ENCODE peak calls at places on chromosome 5, in four cellular contexts. S is NT2/D1, U is HepG2, K is GM23248. C is an unnamed sample.

GRCh38 chr5:109688647-109688998 is 1.1 kb upstream of the MAN2A1 start:
- DNase-seq in S (no peak), U (peak; percentile 74), K (peak; percentile 65), C (peak; percentile 51)

GRCh38 chr5:141646026-141646425 is 5.2 kb downstream of the FCHSD1 start:
- DNase-seq in S (no peak), U (no peak), K (no peak), C (no peak)

GRCh38 chr5:141641634-141642278 is 5.0 kb downstream of the RELL2 start:
- DNase-seq in S (no peak), U (no peak), K (peak; percentile 80), C (no peak)

GRCh38 chr5:130136300-130136699 is 232.0 kb downstream of the CHSY3 start:
- DNase-seq in S (no peak), U (no peak), K (no peak), C (no peak)

GRCh38 chr5:73748510-73749410 is 122.8 kb downstream of the ARHGEF28 start:
- DNase-seq in S (no peak), U (no peak), K (no peak), C (no peak)

GRCh38 chr5:180639743-180640300 is 9.6 kb downstream of the FLT4 start:
- DNase-seq in S (no peak), U (no peak), K (no peak), C (no peak)

GRCh38 chr5:151255621-151256286 is 2.8 kb downstream of the GM2A start:
- DNase-seq in S (no peak), U (no peak), K (no peak), C (no peak)

GRCh38 chr5:73821003-73821402 is 195.0 kb downstream of the ARHGEF28 start:
- DNase-seq in S (no peak), U (no peak), K (no peak), C (no peak)

GRCh38 chr5:137037848-137038247 is 461.3 kb downstream of the SPOCK1 start:
- DNase-seq in S (no peak), U (no peak), K (no peak), C (no peak)

GRCh38 chr5:15789661-15790060 is 289.7 kb downstream of the FBXL7 start:
- DNase-seq in S (no peak), U (no peak), K (peak; percentile 23), C (no peak)

GRCh38 chr5:93404246-93404645 is 176.8 kb downstream of the NR2F1-AS1 start:
- DNase-seq in S (no peak), U (no peak), K (no peak), C (no peak)

GRCh38 chr5:96812851-96813250 is 5.1 kb upstream of the ERAP1 start:
- DNase-seq in S (no peak), U (no peak), K (no peak), C (no peak)

GRCh38 chr5:88883059-88883565 is at the start of gene MEF2C:
- DNase-seq in S (no peak), U (no peak), K (peak; percentile 87), C (peak; percentile 75)

GRCh38 chr5:177458912-177459350 is 12.3 kb downstream of the PRR7 start:
- DNase-seq in S (no peak), U (no peak), K (peak; percentile 70), C (peak; percentile 49)

GRCh38 chr5:65076251-65076869 is 307.6 kb downstream of the CWC27 start:
- DNase-seq in S (no peak), U (peak; percentile 45), K (peak; percentile 70), C (peak; percentile 48)

GRCh38 chr5:155068616-155069100 is 55.1 kb downstream of the KIF4B start:
- DNase-seq in S (no peak), U (no peak), K (no peak), C (no peak)

GRCh38 chr5:586751-587285 is 25.3 kb upstream of the CEP72 start:
- DNase-seq in S (no peak), U (no peak), K (peak; percentile 11), C (no peak)

GRCh38 chr5:124087752-124088151 is 575.8 kb downstream of the CSNK1G3 start:
- DNase-seq in S (no peak), U (no peak), K (no peak), C (peak; percentile 51)

GRCh38 chr5:53501054-53501453 is 20.6 kb downstream of the FST start:
- DNase-seq in S (no peak), U (no peak), K (no peak), C (peak; percentile 23)

GRCh38 chr5:179422213-179422839 is 77.1 kb upstream of the ADAMTS2 start:
- DNase-seq in S (no peak), U (no peak), K (no peak), C (no peak)

GRCh38 chr5:127338501-127338900 is 47.9 kb downstream of the MEGF10 start:
- DNase-seq in S (no peak), U (no peak), K (no peak), C (no peak)

GRCh38 chr5:152689275-152689711 is 284.2 kb upstream of the NMUR2 start:
- DNase-seq in S (no peak), U (no peak), K (no peak), C (peak; percentile 6)

GRCh38 chr5:1874820-1875219 is 7.9 kb downstream of the IRX4 start:
- DNase-seq in S (no peak), U (no peak), K (no peak), C (peak; percentile 61)

GRCh38 chr5:147046894-147047293 is 168.3 kb upstream of the PPP2R2B start:
- DNase-seq in S (no peak), U (no peak), K (no peak), C (no peak)

GRCh38 chr5:146048994-146049703 is 56.2 kb downstream of the PLAC8L1 start:
- DNase-seq in S (peak; percentile 63), U (peak; percentile 66), K (peak; percentile 79), C (peak; percentile 76)

GRCh38 chr5:123086376-123087055 is 2.5 kb upstream of the PRDM6 start:
- DNase-seq in S (no peak), U (no peak), K (no peak), C (peak; percentile 47)

GRCh38 chr5:79947486-79948023 is 43.5 kb downstream of the MTX3 start:
- DNase-seq in S (no peak), U (no peak), K (no peak), C (no peak)

GRCh38 chr5:108590799-108591198 is 156.9 kb upstream of the FER start:
- DNase-seq in S (no peak), U (no peak), K (no peak), C (no peak)

GRCh38 chr5:14581891-14582796 is 552 bp downstream of the OTULINL start:
- DNase-seq in S (peak; percentile 23), U (no peak), K (peak; percentile 58), C (peak; percentile 82)

GRCh38 chr5:109654455-109654854 is 35.3 kb upstream of the MAN2A1 start:
- DNase-seq in S (no peak), U (no peak), K (peak; percentile 69), C (no peak)

GRCh38 chr5:67173959-67174358 is 22.6 kb downstream of the CD180 start:
- DNase-seq in S (no peak), U (no peak), K (peak; percentile 15), C (no peak)

GRCh38 chr5:72505539-72505938 is 1.7 kb downstream of the ZNF366 start:
- DNase-seq in S (no peak), U (no peak), K (no peak), C (no peak)

GRCh38 chr5:100840769-100841168 is 62.3 kb downstream of the ST8SIA4 start:
- DNase-seq in S (no peak), U (no peak), K (no peak), C (no peak)
- H3K4me3 ChIP-seq in S (no peak overlapping the region), U (no peak overlapping the region), K (no peak overlapping the region), C (no peak overlapping the region)

DNA sequence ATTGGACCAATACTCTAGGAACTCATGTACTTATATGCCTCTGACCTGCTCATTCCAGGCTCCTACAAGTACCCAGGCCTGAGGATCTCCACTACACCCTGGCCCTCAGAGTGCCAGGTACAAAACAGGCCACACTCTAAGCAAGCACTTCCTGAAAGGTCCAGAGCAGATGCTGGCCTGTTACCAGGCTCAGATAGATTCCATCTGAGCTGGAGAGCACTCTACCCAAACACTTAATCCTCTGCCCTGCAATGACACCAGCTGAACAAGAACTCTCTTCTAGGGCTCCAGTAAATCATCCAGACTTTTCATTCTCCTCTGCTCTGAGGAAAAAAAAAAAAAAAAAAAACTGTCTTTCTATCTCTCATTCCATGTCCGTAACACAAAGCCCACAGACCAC is 2.9 kb downstream of the P4HA2 start:
- DNase-seq in S (no peak), U (no peak), K (peak; percentile 69), C (no peak)
- H3K9ac ChIP-seq in S (peak overlapping the region; percentile 32), U (no peak overlapping the region), K (peak overlapping the region; percentile 94), C (no peak overlapping the region)

GRCh38 chr5:7856855-7857254 is 5.9 kb upstream of the CFAP90 start:
- DNase-seq in S (peak; percentile 40), U (peak; percentile 38), K (peak; percentile 49), C (peak; percentile 68)

GRCh38 chr5:7857361-7857760 is 6.4 kb upstream of the CFAP90 start:
- DNase-seq in S (no peak), U (no peak), K (no peak), C (no peak)

GRCh38 chr5:7855611-7856010 is 4.7 kb upstream of the CFAP90 start:
- DNase-seq in S (no peak), U (no peak), K (no peak), C (no peak)

GRCh38 chr5:7852988-7853387 is 2.1 kb upstream of the CFAP90 start:
- DNase-seq in S (no peak), U (no peak), K (no peak), C (no peak)

DNA sequence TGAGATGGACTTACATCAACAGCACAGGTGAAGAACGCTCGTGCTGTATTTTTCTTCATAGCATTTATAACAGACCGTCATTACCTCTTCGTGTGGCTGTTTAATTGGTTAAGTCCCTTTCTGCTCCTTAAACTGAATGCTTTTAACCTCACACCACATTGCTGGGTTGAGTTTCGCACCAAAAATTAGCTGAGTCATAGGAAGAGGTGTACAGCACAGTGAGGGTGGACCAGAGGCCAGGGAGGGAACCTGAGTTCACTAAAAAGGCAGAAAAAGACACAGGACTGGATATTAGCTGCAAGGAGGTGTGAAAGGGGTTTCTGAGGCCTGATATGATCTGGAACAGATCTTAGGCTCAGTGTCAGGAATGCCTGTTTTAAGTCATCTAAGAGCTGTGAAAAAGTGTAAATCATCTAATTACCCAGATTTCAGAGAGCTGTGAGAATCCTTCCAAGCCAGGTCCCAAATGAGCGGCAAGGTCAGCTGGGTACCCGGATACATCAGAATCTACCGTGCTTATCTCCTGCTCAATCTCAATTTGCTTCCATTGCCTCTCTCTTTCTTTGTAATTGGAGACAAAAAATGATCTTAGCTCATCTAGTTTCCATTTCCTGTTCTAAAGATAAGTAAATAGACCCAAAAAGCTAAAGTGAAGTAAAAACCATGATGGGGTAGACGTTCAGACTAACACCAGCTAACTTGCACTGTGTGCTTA is 7.1 kb upstream of the CFAP90 start:
- DNase-seq in S (no peak), U (no peak), K (no peak), C (no peak)
- H3K4me3 ChIP-seq in S (no peak overlapping the region), U (no peak overlapping the region), K (no peak overlapping the region), C (no peak overlapping the region)

GRCh38 chr5:10351882-10352395 is 1.6 kb upstream of the MARCHF6 start:
- DNase-seq in S (no peak), U (no peak), K (no peak), C (no peak)
- H3K9ac ChIP-seq in S (no peak overlapping the region), U (no peak overlapping the region), K (no peak overlapping the region), C (no peak overlapping the region)

C was measured in neural progenitor cell.